ENCODE peak calls at places on chromosomes 16 and 17, in five cellular contexts. B is iris pigment epithelial cell, S is M059J, L is HS-5, I is endothelial cell. G is an unnamed sample.

GRCh38 chr17:72930031-72930430 is 162.5 kb downstream of the SLC39A11 start:
- DNase-seq in I (no peak), S (no peak), B (no peak), L (no peak), G (no peak)

GRCh38 chr16:81195907-81196534 is 42.5 kb upstream of the BCO1 start:
- DNase-seq in S (no peak), I (no peak), B (no peak), L (no peak), G (no peak)

GRCh38 chr17:74890554-74890953 is 2.9 kb downstream of the FADS6 start:
- DNase-seq in I (no peak), L (no peak), B (no peak), S (no peak), G (no peak)

GRCh38 chr16:85777583-85778310 is 21.6 kb downstream of the EMC8 start:
- DNase-seq in B (peak; percentile 31), I (no peak), S (peak; percentile 94), L (no peak), G (no peak)

GRCh38 chr17:64091116-64091515 is 38.8 kb downstream of the ERN1 start:
- DNase-seq in S (peak; percentile 12), I (no peak), B (peak; percentile 33), L (no peak), G (no peak)

GRCh38 chr16:56879276-56879675 is 14.3 kb downstream of the SLC12A3 start:
- DNase-seq in L (no peak), I (no peak), B (no peak), S (no peak), G (no peak)

GRCh38 chr17:27526603-27527002 is 70.4 kb downstream of the KSR1 start:
- DNase-seq in B (peak; percentile 61), I (peak; percentile 32), S (no peak), L (no peak), G (peak; percentile 42)

GRCh38 chr17:73643012-73643845 is 1.0 kb downstream of the SDK2 start:
- DNase-seq in S (no peak), B (peak; percentile 12), L (no peak), I (peak; percentile 49), G (peak; percentile 47)

GRCh38 chr16:50692999-50693781 is at the start of gene NOD2:
- DNase-seq in L (no peak), S (peak; percentile 15), I (peak; percentile 24), B (no peak), G (peak; percentile 52)

GRCh38 chr16:80899804-80900592 is 95.6 kb upstream of the CDYL2 start:
- DNase-seq in I (no peak), B (peak; percentile 79), S (peak; percentile 89), L (peak; percentile 2), G (no peak)

GRCh38 chr16:11422381-11423314 is 77.4 kb downstream of the RMI2 start:
- DNase-seq in L (no peak), I (no peak), B (no peak), S (no peak), G (no peak)

GRCh38 chr17:49557204-49558024 is 18.3 kb upstream of the NXPH3 start:
- DNase-seq in L (no peak), I (peak; percentile 61), B (peak; percentile 54), S (peak; percentile 56), G (peak; percentile 70)

GRCh38 chr17:13962716-13963115 is 106.6 kb upstream of the COX10 start:
- DNase-seq in B (no peak), S (no peak), L (no peak), I (no peak), G (no peak)

GRCh38 chr16:23855010-23855409 is 19.2 kb downstream of the PRKCB start:
- DNase-seq in S (no peak), B (no peak), L (no peak), I (no peak), G (no peak)

GRCh38 chr17:79627184-79627765 is 16.4 kb upstream of the RBFOX3 start:
- DNase-seq in I (peak; percentile 3), B (no peak), L (no peak), S (no peak), G (peak; percentile 7)

GRCh38 chr16:72588554-72588953 is 416.6 kb upstream of the PMFBP1 start:
- DNase-seq in I (no peak), L (no peak), B (no peak), S (no peak), G (no peak)

GRCh38 chr16:72963921-72964320 is 84.0 kb downstream of the ZFHX3 start:
- DNase-seq in I (no peak), B (peak; percentile 17), S (no peak), L (no peak), G (no peak)

GRCh38 chr16:87678618-87679017 is 76.3 kb downstream of the JPH3 start:
- DNase-seq in I (no peak), B (no peak), L (no peak), S (no peak), G (peak; percentile 56)

GRCh38 chr17:27489045-27489715 is 32.9 kb downstream of the KSR1 start:
- DNase-seq in I (no peak), B (peak; percentile 59), L (no peak), S (no peak), G (no peak)

GRCh38 chr16:64964126-64964540 is 157.7 kb downstream of the CDH11 start:
- DNase-seq in I (no peak), B (peak; percentile 88), L (peak; percentile 59), S (peak; percentile 74), G (no peak)

GRCh38 chr17:63116228-63116627 is 150.2 kb downstream of the TANC2 start:
- DNase-seq in S (no peak), L (no peak), I (no peak), B (no peak), G (no peak)

GRCh38 chr16:73356401-73357079 is 308.6 kb upstream of the ZFHX3 start:
- DNase-seq in B (no peak), S (no peak), I (no peak), L (no peak), G (no peak)

GRCh38 chr16:46830902-46831647 is at the start of gene C16orf87:
- DNase-seq in I (peak; percentile 92), B (peak; percentile 94), S (peak; percentile 89), L (peak; percentile 37), G (peak; percentile 91)

GRCh38 chr16:80526418-80527061 is 14.3 kb upstream of the DYNLRB2 start:
- DNase-seq in I (peak; percentile 64), B (peak; percentile 58), L (peak; percentile 13), S (peak; percentile 71), G (peak; percentile 50)

GRCh38 chr16:19210968-19211367 is 42.9 kb downstream of the SYT17 start:
- DNase-seq in I (no peak), S (no peak), L (no peak), B (no peak), G (no peak)

GRCh38 chr17:64040201-64040600 is 19.8 kb upstream of the ICAM2 start:
- DNase-seq in B (no peak), S (no peak), L (no peak), I (no peak), G (no peak)

G was measured in WTC11.